ENCODE peak calls at places on chromosome 21, in six cellular contexts. O is H1, F is H9, E is neuronal stem cell, C is trophoblast cell, N is mesenchymal stem cell. Q is an unnamed sample.

GRCh38 chr21:25734654-25735220 is at the start of the genes ATP5PF and GABPA:
- DNase-seq in O (peak), F (peak), E (peak), C (peak), N (peak), Q (peak)

GRCh38 chr21:26715878-26716506 is 129.2 kb downstream of the ADAMTS1 start:
- DNase-seq in O (peak), F (peak), E (peak), C (peak), N (peak), Q (peak)

GRCh38 chr21:15682977-15683376 is 46.8 kb upstream of the USP25 start:
- DNase-seq in O (no peak), F (no peak), E (no peak), C (no peak), N (peak), Q (peak)

GRCh38 chr21:37032877-37033471 is 26.5 kb downstream of the RIPPLY3 start:
- DNase-seq in O (no peak), F (no peak), E (no peak), C (peak), N (peak), Q (peak)

GRCh38 chr21:44405091-44405947 is 50.0 kb upstream of the LRRC3 start:
- DNase-seq in O (no peak), F (peak), E (no peak), C (no peak), N (no peak), Q (no peak)

GRCh38 chr21:27423073-27423472 is 456.2 kb upstream of the ADAMTS5 start:
- DNase-seq in O (no peak), F (no peak), E (no peak), C (peak), N (peak), Q (peak)

GRCh38 chr21:15050588-15051377 is 14.0 kb downstream of the NRIP1 start:
- DNase-seq in O (peak), F (peak), E (no peak), C (no peak), N (no peak), Q (no peak)

GRCh38 chr21:26032263-26032662 is 138.3 kb downstream of the APP start:
- DNase-seq in O (no peak), F (no peak), E (no peak), C (no peak), N (no peak), Q (no peak)

GRCh38 chr21:30482130-30482529 is 2.0 kb upstream of the KRTAP19-1 start:
- DNase-seq in O (no peak), F (no peak), E (no peak), C (no peak), N (no peak), Q (no peak)

GRCh38 chr21:30480145-30480544 is at the start of gene KRTAP19-1:
- DNase-seq in O (no peak), F (no peak), E (no peak), C (no peak), N (no peak), Q (no peak)

GRCh38 chr21:30478015-30478414 is 2.2 kb downstream of the KRTAP19-1 start:
- DNase-seq in O (no peak), F (no peak), E (no peak), C (no peak), N (no peak), Q (no peak)

GRCh38 chr21:30479259-30479658 is 908 bp downstream of the KRTAP19-1 start:
- DNase-seq in O (no peak), F (no peak), E (no peak), C (no peak), N (no peak), Q (no peak)
- H4K91ac ChIP-seq in O (no peak), F (no peak), E (no peak), C (no peak), N (no peak), Q (no peak)

DNA sequence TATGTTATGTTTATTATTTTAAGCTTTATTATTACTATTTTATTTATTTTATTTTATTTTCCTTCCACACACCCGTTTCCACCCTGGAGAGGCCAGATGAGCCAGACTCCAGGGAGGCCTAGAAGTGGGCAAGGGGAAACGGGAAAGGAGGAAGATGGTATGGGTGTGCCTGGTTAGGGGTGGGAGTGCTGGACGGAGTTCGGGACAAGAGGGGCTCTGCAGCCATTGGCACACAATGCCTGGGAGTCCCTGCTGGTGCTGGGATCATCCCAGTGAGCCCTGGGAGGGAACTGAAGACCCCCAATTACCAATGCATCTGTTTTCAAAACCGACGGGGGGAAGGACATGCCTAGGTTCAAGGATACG is 468 bp upstream of the MX1 start:
- DNase-seq in O (peak), F (no peak), E (no peak), C (no peak), N (no peak), Q (no peak)
- H4K91ac ChIP-seq in O (peak), F (no peak), E (no peak), C (no peak), N (peak), Q (no peak)

DNA sequence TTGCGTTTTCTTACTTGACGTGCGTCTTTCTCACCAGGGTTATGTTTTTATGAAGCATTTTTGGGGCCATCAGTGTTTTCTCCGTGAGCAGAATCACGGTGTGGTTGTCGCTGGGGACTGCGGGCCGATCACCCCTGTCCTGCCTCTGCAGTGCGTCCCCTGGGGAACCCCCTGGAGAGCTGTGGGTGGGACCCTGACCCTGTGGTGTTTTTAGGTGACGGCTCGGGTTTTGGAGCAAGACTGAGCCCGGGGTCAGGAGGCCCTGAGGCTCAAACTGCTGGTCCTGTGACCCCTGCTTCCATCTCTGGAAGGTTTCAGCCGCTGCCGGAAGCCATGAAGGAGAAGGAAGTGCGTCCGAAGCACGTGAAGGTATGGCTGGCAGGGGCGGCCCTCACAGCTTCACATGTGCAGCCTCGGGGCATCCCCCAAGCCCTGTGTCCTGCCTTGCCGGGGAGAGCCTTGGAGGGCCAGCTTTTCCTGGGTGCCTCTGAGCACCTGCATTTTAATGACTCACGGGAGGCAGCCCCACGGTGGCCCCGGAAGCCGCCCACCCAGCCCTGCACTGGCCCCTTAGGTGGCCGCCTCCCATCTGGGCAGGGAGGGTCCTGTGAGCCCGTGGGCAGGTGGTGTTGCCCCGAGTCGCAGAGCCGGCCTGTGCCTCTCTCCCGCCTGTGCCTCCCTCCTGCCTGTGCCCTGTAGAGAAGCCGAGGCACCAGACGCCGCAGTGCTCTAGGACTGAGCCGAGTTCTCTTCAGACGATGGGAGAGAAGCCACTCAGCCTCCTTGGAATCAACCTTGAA is 36.7 kb upstream of the DIP2A start:
- DNase-seq in O (no peak), F (no peak), E (no peak), C (no peak), N (no peak), Q (no peak)
- H4K91ac ChIP-seq in O (peak), F (no peak), E (no peak), C (no peak), N (no peak), Q (no peak)

GRCh38 chr21:42766756-42767560 is 112.4 kb downstream of the WDR4 start:
- DNase-seq in O (no peak), F (no peak), E (no peak), C (no peak), N (no peak), Q (no peak)
- H4K91ac ChIP-seq in O (no peak), F (no peak), E (no peak), C (no peak), N (no peak), Q (no peak)

Q was measured in IMR-90.